ENCODE peak calls at places on chromosomes 16 and 17, in ten cellular contexts. One of them, this sample, is unnamed.

GRCh38 chr16:47627056-47627455 is 165.9 kb downstream of the PHKB start:
- DNase-seq in esophagus squamous epithelium: no peak
- DNase-seq in T1000: no peak
- DNase-seq in amygdala: no peak
- DNase-seq in NCI-H1048: no peak
- DNase-seq in SK-N-DZ: no peak
- DNase-seq in stimulated activated CD8-positive, alpha-beta memory T cell treated with anti-CD3 and anti-CD28 coated beads, Interleukin-15, amount 100 ng/mL, for 24 hours: no peak
- DNase-seq in HFFc6: no peak
- DNase-seq in stimulated activated naive CD4-positive, alpha-beta T cell treated with Interleukin-2 at 50 U/mL for 16 hours: no peak
- DNase-seq in NCI-H460: no peak
- DNase-seq in this sample: no peak

GRCh38 chr17:39576187-39576586 is 31.5 kb downstream of the NEUROD2 start:
- DNase-seq in stimulated activated CD8-positive, alpha-beta memory T cell treated with anti-CD3 and anti-CD28 coated beads, Interleukin-15, amount 100 ng/mL, for 24 hours: no peak
- DNase-seq in stimulated activated naive CD4-positive, alpha-beta T cell treated with Interleukin-2 at 50 U/mL for 16 hours: no peak
- DNase-seq in NCI-H1048: no peak
- DNase-seq in esophagus squamous epithelium: no peak
- DNase-seq in amygdala: no peak
- DNase-seq in HFFc6: peak; percentile 5
- DNase-seq in NCI-H460: peak; percentile 13
- DNase-seq in T1000: no peak
- DNase-seq in SK-N-DZ: peak; percentile 59
- DNase-seq in this sample: no peak

GRCh38 chr16:88634994-88635670 is 3.2 kb upstream of the IL17C start:
- DNase-seq in SK-N-DZ: no peak
- DNase-seq in esophagus squamous epithelium: no peak
- DNase-seq in HFFc6: peak; percentile 18
- DNase-seq in stimulated activated naive CD4-positive, alpha-beta T cell treated with Interleukin-2 at 50 U/mL for 16 hours: no peak
- DNase-seq in T1000: no peak
- DNase-seq in NCI-H1048: no peak
- DNase-seq in stimulated activated CD8-positive, alpha-beta memory T cell treated with anti-CD3 and anti-CD28 coated beads, Interleukin-15, amount 100 ng/mL, for 24 hours: no peak
- DNase-seq in NCI-H460: no peak
- DNase-seq in amygdala: no peak
- DNase-seq in this sample: no peak

GRCh38 chr17:53548252-53548651 is 274.5 kb upstream of the KIF2B start:
- DNase-seq in stimulated activated CD8-positive, alpha-beta memory T cell treated with anti-CD3 and anti-CD28 coated beads, Interleukin-15, amount 100 ng/mL, for 24 hours: no peak
- DNase-seq in HFFc6: no peak
- DNase-seq in SK-N-DZ: no peak
- DNase-seq in T1000: no peak
- DNase-seq in NCI-H460: no peak
- DNase-seq in amygdala: no peak
- DNase-seq in stimulated activated naive CD4-positive, alpha-beta T cell treated with Interleukin-2 at 50 U/mL for 16 hours: no peak
- DNase-seq in NCI-H1048: no peak
- DNase-seq in esophagus squamous epithelium: no peak
- DNase-seq in this sample: no peak

GRCh38 chr16:89918453-89919347 is at the start of gene MC1R:
- DNase-seq in NCI-H460: no peak
- DNase-seq in amygdala: no peak
- DNase-seq in stimulated activated CD8-positive, alpha-beta memory T cell treated with anti-CD3 and anti-CD28 coated beads, Interleukin-15, amount 100 ng/mL, for 24 hours: no peak
- DNase-seq in stimulated activated naive CD4-positive, alpha-beta T cell treated with Interleukin-2 at 50 U/mL for 16 hours: no peak
- DNase-seq in esophagus squamous epithelium: no peak
- DNase-seq in NCI-H1048: no peak
- DNase-seq in T1000: no peak
- DNase-seq in SK-N-DZ: peak; percentile 84
- DNase-seq in HFFc6: no peak
- DNase-seq in this sample: no peak

GRCh38 chr17:57603541-57603940 is 141.6 kb downstream of the CCDC182 start:
- DNase-seq in esophagus squamous epithelium: no peak
- DNase-seq in amygdala: no peak
- DNase-seq in stimulated activated naive CD4-positive, alpha-beta T cell treated with Interleukin-2 at 50 U/mL for 16 hours: no peak
- DNase-seq in stimulated activated CD8-positive, alpha-beta memory T cell treated with anti-CD3 and anti-CD28 coated beads, Interleukin-15, amount 100 ng/mL, for 24 hours: no peak
- DNase-seq in HFFc6: no peak
- DNase-seq in T1000: no peak
- DNase-seq in NCI-H1048: no peak
- DNase-seq in NCI-H460: no peak
- DNase-seq in SK-N-DZ: no peak
- DNase-seq in this sample: no peak

GRCh38 chr17:72515291-72516065 is 394.7 kb downstream of the SOX9 start:
- DNase-seq in stimulated activated naive CD4-positive, alpha-beta T cell treated with Interleukin-2 at 50 U/mL for 16 hours: no peak
- DNase-seq in NCI-H1048: no peak
- DNase-seq in HFFc6: no peak
- DNase-seq in esophagus squamous epithelium: no peak
- DNase-seq in SK-N-DZ: no peak
- DNase-seq in NCI-H460: no peak
- DNase-seq in stimulated activated CD8-positive, alpha-beta memory T cell treated with anti-CD3 and anti-CD28 coated beads, Interleukin-15, amount 100 ng/mL, for 24 hours: no peak
- DNase-seq in amygdala: no peak
- DNase-seq in T1000: no peak
- DNase-seq in this sample: no peak

GRCh38 chr16:58464047-58464915 is 35.7 kb upstream of the NDRG4 start:
- DNase-seq in HFFc6: no peak
- DNase-seq in T1000: no peak
- DNase-seq in SK-N-DZ: no peak
- DNase-seq in amygdala: no peak
- DNase-seq in NCI-H460: no peak
- DNase-seq in esophagus squamous epithelium: no peak
- DNase-seq in stimulated activated CD8-positive, alpha-beta memory T cell treated with anti-CD3 and anti-CD28 coated beads, Interleukin-15, amount 100 ng/mL, for 24 hours: no peak
- DNase-seq in NCI-H1048: no peak
- DNase-seq in stimulated activated naive CD4-positive, alpha-beta T cell treated with Interleukin-2 at 50 U/mL for 16 hours: no peak
- DNase-seq in this sample: no peak

GRCh38 chr16:89316701-89317100 is 99.2 kb downstream of the ZNF778 start:
- DNase-seq in T1000: no peak
- DNase-seq in NCI-H1048: no peak
- DNase-seq in esophagus squamous epithelium: no peak
- DNase-seq in stimulated activated CD8-positive, alpha-beta memory T cell treated with anti-CD3 and anti-CD28 coated beads, Interleukin-15, amount 100 ng/mL, for 24 hours: no peak
- DNase-seq in NCI-H460: no peak
- DNase-seq in stimulated activated naive CD4-positive, alpha-beta T cell treated with Interleukin-2 at 50 U/mL for 16 hours: no peak
- DNase-seq in SK-N-DZ: no peak
- DNase-seq in amygdala: no peak
- DNase-seq in HFFc6: no peak
- DNase-seq in this sample: no peak

GRCh38 chr17:323181-323580 is 29.4 kb downstream of the RPH3AL start:
- DNase-seq in stimulated activated naive CD4-positive, alpha-beta T cell treated with Interleukin-2 at 50 U/mL for 16 hours: no peak
- DNase-seq in HFFc6: no peak
- DNase-seq in NCI-H1048: no peak
- DNase-seq in NCI-H460: no peak
- DNase-seq in stimulated activated CD8-positive, alpha-beta memory T cell treated with anti-CD3 and anti-CD28 coated beads, Interleukin-15, amount 100 ng/mL, for 24 hours: no peak
- DNase-seq in esophagus squamous epithelium: no peak
- DNase-seq in T1000: no peak
- DNase-seq in SK-N-DZ: no peak
- DNase-seq in amygdala: no peak
- DNase-seq in this sample: no peak

GRCh38 chr16:80573700-80574120 is 32.9 kb downstream of the DYNLRB2 start:
- DNase-seq in NCI-H1048: no peak
- DNase-seq in esophagus squamous epithelium: no peak
- DNase-seq in HFFc6: no peak
- DNase-seq in SK-N-DZ: no peak
- DNase-seq in amygdala: no peak
- DNase-seq in stimulated activated naive CD4-positive, alpha-beta T cell treated with Interleukin-2 at 50 U/mL for 16 hours: no peak
- DNase-seq in T1000: no peak
- DNase-seq in NCI-H460: no peak
- DNase-seq in stimulated activated CD8-positive, alpha-beta memory T cell treated with anti-CD3 and anti-CD28 coated beads, Interleukin-15, amount 100 ng/mL, for 24 hours: no peak
- DNase-seq in this sample: no peak

GRCh38 chr16:79658301-79659001 is 57.9 kb upstream of the MAF start:
- DNase-seq in esophagus squamous epithelium: no peak
- DNase-seq in SK-N-DZ: no peak
- DNase-seq in HFFc6: peak; percentile 8
- DNase-seq in T1000: peak; percentile 32
- DNase-seq in stimulated activated naive CD4-positive, alpha-beta T cell treated with Interleukin-2 at 50 U/mL for 16 hours: no peak
- DNase-seq in NCI-H1048: no peak
- DNase-seq in amygdala: no peak
- DNase-seq in stimulated activated CD8-positive, alpha-beta memory T cell treated with anti-CD3 and anti-CD28 coated beads, Interleukin-15, amount 100 ng/mL, for 24 hours: no peak
- DNase-seq in NCI-H460: no peak
- DNase-seq in this sample: no peak

GRCh38 chr16:56635441-56635967 is 3.0 kb upstream of the MT1A start:
- DNase-seq in stimulated activated naive CD4-positive, alpha-beta T cell treated with Interleukin-2 at 50 U/mL for 16 hours: no peak
- DNase-seq in NCI-H460: no peak
- DNase-seq in stimulated activated CD8-positive, alpha-beta memory T cell treated with anti-CD3 and anti-CD28 coated beads, Interleukin-15, amount 100 ng/mL, for 24 hours: no peak
- DNase-seq in T1000: no peak
- DNase-seq in amygdala: no peak
- DNase-seq in SK-N-DZ: no peak
- DNase-seq in NCI-H1048: no peak
- DNase-seq in esophagus squamous epithelium: no peak
- DNase-seq in HFFc6: no peak
- DNase-seq in this sample: no peak

GRCh38 chr17:76014925-76015261 is 12.2 kb downstream of the EVPL start:
- DNase-seq in NCI-H460: no peak
- DNase-seq in amygdala: no peak
- DNase-seq in SK-N-DZ: peak; percentile 77
- DNase-seq in HFFc6: no peak
- DNase-seq in stimulated activated naive CD4-positive, alpha-beta T cell treated with Interleukin-2 at 50 U/mL for 16 hours: no peak
- DNase-seq in stimulated activated CD8-positive, alpha-beta memory T cell treated with anti-CD3 and anti-CD28 coated beads, Interleukin-15, amount 100 ng/mL, for 24 hours: no peak
- DNase-seq in T1000: no peak
- DNase-seq in NCI-H1048: no peak
- DNase-seq in esophagus squamous epithelium: no peak
- DNase-seq in this sample: no peak

GRCh38 chr17:45129426-45129939 is 2.8 kb downstream of the PLCD3 start:
- DNase-seq in stimulated activated CD8-positive, alpha-beta memory T cell treated with anti-CD3 and anti-CD28 coated beads, Interleukin-15, amount 100 ng/mL, for 24 hours: no peak
- DNase-seq in T1000: no peak
- DNase-seq in HFFc6: no peak
- DNase-seq in SK-N-DZ: no peak
- DNase-seq in esophagus squamous epithelium: no peak
- DNase-seq in stimulated activated naive CD4-positive, alpha-beta T cell treated with Interleukin-2 at 50 U/mL for 16 hours: no peak
- DNase-seq in NCI-H1048: no peak
- DNase-seq in NCI-H460: peak; percentile 65
- DNase-seq in amygdala: no peak
- DNase-seq in this sample: no peak

GRCh38 chr16:55671974-55672280 is 16.1 kb downstream of the SLC6A2 start:
- DNase-seq in esophagus squamous epithelium: no peak
- DNase-seq in HFFc6: no peak
- DNase-seq in SK-N-DZ: no peak
- DNase-seq in NCI-H460: no peak
- DNase-seq in T1000: no peak
- DNase-seq in NCI-H1048: no peak
- DNase-seq in stimulated activated CD8-positive, alpha-beta memory T cell treated with anti-CD3 and anti-CD28 coated beads, Interleukin-15, amount 100 ng/mL, for 24 hours: no peak
- DNase-seq in amygdala: no peak
- DNase-seq in stimulated activated naive CD4-positive, alpha-beta T cell treated with Interleukin-2 at 50 U/mL for 16 hours: no peak
- DNase-seq in this sample: no peak

GRCh38 chr16:83403751-83404150 is 404.0 kb upstream of the HSBP1 start:
- DNase-seq in NCI-H460: no peak
- DNase-seq in amygdala: no peak
- DNase-seq in stimulated activated naive CD4-positive, alpha-beta T cell treated with Interleukin-2 at 50 U/mL for 16 hours: no peak
- DNase-seq in HFFc6: peak; percentile 63
- DNase-seq in stimulated activated CD8-positive, alpha-beta memory T cell treated with anti-CD3 and anti-CD28 coated beads, Interleukin-15, amount 100 ng/mL, for 24 hours: no peak
- DNase-seq in NCI-H1048: no peak
- DNase-seq in esophagus squamous epithelium: no peak
- DNase-seq in SK-N-DZ: no peak
- DNase-seq in T1000: no peak
- DNase-seq in this sample: no peak

GRCh38 chr16:66600484-66600883 is 4.0 kb upstream of the CMTM3 start:
- DNase-seq in esophagus squamous epithelium: no peak
- DNase-seq in SK-N-DZ: no peak
- DNase-seq in T1000: no peak
- DNase-seq in NCI-H460: no peak
- DNase-seq in NCI-H1048: no peak
- DNase-seq in amygdala: no peak
- DNase-seq in HFFc6: no peak
- DNase-seq in stimulated activated CD8-positive, alpha-beta memory T cell treated with anti-CD3 and anti-CD28 coated beads, Interleukin-15, amount 100 ng/mL, for 24 hours: no peak
- DNase-seq in stimulated activated naive CD4-positive, alpha-beta T cell treated with Interleukin-2 at 50 U/mL for 16 hours: no peak
- DNase-seq in this sample: no peak

GRCh38 chr16:441447-441846 is 16.0 kb downstream of the RAB11FIP3 start:
- DNase-seq in SK-N-DZ: no peak
- DNase-seq in amygdala: no peak
- DNase-seq in stimulated activated CD8-positive, alpha-beta memory T cell treated with anti-CD3 and anti-CD28 coated beads, Interleukin-15, amount 100 ng/mL, for 24 hours: no peak
- DNase-seq in HFFc6: no peak
- DNase-seq in T1000: no peak
- DNase-seq in NCI-H460: no peak
- DNase-seq in esophagus squamous epithelium: no peak
- DNase-seq in NCI-H1048: no peak
- DNase-seq in stimulated activated naive CD4-positive, alpha-beta T cell treated with Interleukin-2 at 50 U/mL for 16 hours: no peak
- DNase-seq in this sample: no peak

GRCh38 chr17:59476413-59476812 is 89.0 kb upstream of the DHX40 start:
- DNase-seq in T1000: no peak
- DNase-seq in amygdala: no peak
- DNase-seq in SK-N-DZ: no peak
- DNase-seq in NCI-H1048: no peak
- DNase-seq in HFFc6: no peak
- DNase-seq in stimulated activated CD8-positive, alpha-beta memory T cell treated with anti-CD3 and anti-CD28 coated beads, Interleukin-15, amount 100 ng/mL, for 24 hours: no peak
- DNase-seq in stimulated activated naive CD4-positive, alpha-beta T cell treated with Interleukin-2 at 50 U/mL for 16 hours: no peak
- DNase-seq in NCI-H460: no peak
- DNase-seq in esophagus squamous epithelium: no peak
- DNase-seq in this sample: no peak

GRCh38 chr17:65055280-65055707 is 1.2 kb downstream of the GNA13 start:
- DNase-seq in T1000: no peak
- DNase-seq in stimulated activated naive CD4-positive, alpha-beta T cell treated with Interleukin-2 at 50 U/mL for 16 hours: peak; percentile 36
- DNase-seq in esophagus squamous epithelium: no peak
- DNase-seq in HFFc6: no peak
- DNase-seq in SK-N-DZ: no peak
- DNase-seq in NCI-H460: no peak
- DNase-seq in amygdala: no peak
- DNase-seq in stimulated activated CD8-positive, alpha-beta memory T cell treated with anti-CD3 and anti-CD28 coated beads, Interleukin-15, amount 100 ng/mL, for 24 hours: no peak
- DNase-seq in NCI-H1048: no peak
- DNase-seq in this sample: no peak

GRCh38 chr17:50480854-50481490 is 2.3 kb downstream of the RSAD1 start:
- DNase-seq in SK-N-DZ: no peak
- DNase-seq in HFFc6: no peak
- DNase-seq in NCI-H460: no peak
- DNase-seq in esophagus squamous epithelium: no peak
- DNase-seq in stimulated activated CD8-positive, alpha-beta memory T cell treated with anti-CD3 and anti-CD28 coated beads, Interleukin-15, amount 100 ng/mL, for 24 hours: no peak
- DNase-seq in T1000: no peak
- DNase-seq in stimulated activated naive CD4-positive, alpha-beta T cell treated with Interleukin-2 at 50 U/mL for 16 hours: no peak
- DNase-seq in NCI-H1048: no peak
- DNase-seq in amygdala: no peak
- DNase-seq in this sample: no peak

GRCh38 chr17:72387969-72388368 is 267.1 kb downstream of the SOX9 start:
- DNase-seq in SK-N-DZ: no peak
- DNase-seq in stimulated activated CD8-positive, alpha-beta memory T cell treated with anti-CD3 and anti-CD28 coated beads, Interleukin-15, amount 100 ng/mL, for 24 hours: no peak
- DNase-seq in esophagus squamous epithelium: no peak
- DNase-seq in stimulated activated naive CD4-positive, alpha-beta T cell treated with Interleukin-2 at 50 U/mL for 16 hours: no peak
- DNase-seq in HFFc6: no peak
- DNase-seq in T1000: no peak
- DNase-seq in amygdala: no peak
- DNase-seq in NCI-H1048: no peak
- DNase-seq in NCI-H460: no peak
- DNase-seq in this sample: no peak

GRCh38 chr16:87789437-87790277 is 23.9 kb upstream of the KLHDC4 start:
- DNase-seq in NCI-H1048: no peak
- DNase-seq in SK-N-DZ: no peak
- DNase-seq in NCI-H460: no peak
- DNase-seq in stimulated activated naive CD4-positive, alpha-beta T cell treated with Interleukin-2 at 50 U/mL for 16 hours: no peak
- DNase-seq in T1000: peak; percentile 76
- DNase-seq in esophagus squamous epithelium: no peak
- DNase-seq in stimulated activated CD8-positive, alpha-beta memory T cell treated with anti-CD3 and anti-CD28 coated beads, Interleukin-15, amount 100 ng/mL, for 24 hours: no peak
- DNase-seq in HFFc6: peak; percentile 86
- DNase-seq in amygdala: no peak
- DNase-seq in this sample: no peak

GRCh38 chr17:13575922-13576419 is 25.8 kb downstream of the HS3ST3A1 start:
- DNase-seq in NCI-H1048: no peak
- DNase-seq in SK-N-DZ: peak; percentile 71
- DNase-seq in stimulated activated naive CD4-positive, alpha-beta T cell treated with Interleukin-2 at 50 U/mL for 16 hours: no peak
- DNase-seq in HFFc6: no peak
- DNase-seq in stimulated activated CD8-positive, alpha-beta memory T cell treated with anti-CD3 and anti-CD28 coated beads, Interleukin-15, amount 100 ng/mL, for 24 hours: no peak
- DNase-seq in T1000: no peak
- DNase-seq in esophagus squamous epithelium: no peak
- DNase-seq in NCI-H460: no peak
- DNase-seq in amygdala: no peak
- DNase-seq in this sample: no peak

GRCh38 chr17:78271419-78272160 is 40.2 kb downstream of the TMEM235 start:
- DNase-seq in NCI-H1048: no peak
- DNase-seq in stimulated activated CD8-positive, alpha-beta memory T cell treated with anti-CD3 and anti-CD28 coated beads, Interleukin-15, amount 100 ng/mL, for 24 hours: no peak
- DNase-seq in stimulated activated naive CD4-positive, alpha-beta T cell treated with Interleukin-2 at 50 U/mL for 16 hours: no peak
- DNase-seq in amygdala: no peak
- DNase-seq in HFFc6: no peak
- DNase-seq in esophagus squamous epithelium: no peak
- DNase-seq in T1000: no peak
- DNase-seq in SK-N-DZ: no peak
- DNase-seq in NCI-H460: no peak
- DNase-seq in this sample: no peak

GRCh38 chr17:62780273-62780672 is 27.8 kb downstream of the MARCHF10 start:
- DNase-seq in T1000: no peak
- DNase-seq in NCI-H1048: no peak
- DNase-seq in amygdala: no peak
- DNase-seq in SK-N-DZ: no peak
- DNase-seq in esophagus squamous epithelium: no peak
- DNase-seq in HFFc6: no peak
- DNase-seq in NCI-H460: no peak
- DNase-seq in stimulated activated naive CD4-positive, alpha-beta T cell treated with Interleukin-2 at 50 U/mL for 16 hours: no peak
- DNase-seq in stimulated activated CD8-positive, alpha-beta memory T cell treated with anti-CD3 and anti-CD28 coated beads, Interleukin-15, amount 100 ng/mL, for 24 hours: no peak
- DNase-seq in this sample: no peak

GRCh38 chr17:4789701-4789950 is 862 bp downstream of the GLTPD2 start:
- DNase-seq in esophagus squamous epithelium: no peak
- DNase-seq in stimulated activated CD8-positive, alpha-beta memory T cell treated with anti-CD3 and anti-CD28 coated beads, Interleukin-15, amount 100 ng/mL, for 24 hours: no peak
- DNase-seq in stimulated activated naive CD4-positive, alpha-beta T cell treated with Interleukin-2 at 50 U/mL for 16 hours: no peak
- DNase-seq in amygdala: no peak
- DNase-seq in T1000: no peak
- DNase-seq in NCI-H1048: no peak
- DNase-seq in HFFc6: no peak
- DNase-seq in NCI-H460: no peak
- DNase-seq in SK-N-DZ: no peak
- DNase-seq in this sample: no peak

This sample was measured in effector CD4-positive, alpha-beta T cell.